ENCODE peak calls at places on chromosome 2, in ten cellular contexts. A is HepG2, N is A549, K is SK-N-SH, V is sigmoid colon, J is K562, H is ovary, C is transverse colon, O is suprapubic skin, B is stomach. Y is an unnamed sample.

GRCh38 chr2:48131503-48132293 is 225.4 kb upstream of the FBXO11 start:
- DNase-seq in V (no peak), H (no peak), N (no peak), A (no peak), K (peak; percentile 49), C (no peak), O (no peak), B (no peak), J (peak; percentile 24), Y (no peak)

GRCh38 chr2:141767051-141767450 is 363.8 kb downstream of the LRP1B start:
- DNase-seq in A (no peak), O (no peak), B (no peak), V (no peak), J (no peak), N (no peak), K (no peak), C (no peak), H (no peak), Y (no peak)

GRCh38 chr2:176446718-176447414 is 177.6 kb downstream of the MTX2 start:
- DNase-seq in B (no peak), H (no peak), C (no peak), O (no peak), V (no peak), N (no peak), A (no peak), K (no peak), J (no peak), Y (no peak)

GRCh38 chr2:10267551-10268465 is 34.9 kb upstream of the HPCAL1 start:
- DNase-seq in J (no peak), O (no peak), H (no peak), K (no peak), N (no peak), C (peak; percentile 80), V (peak; percentile 49), A (peak; percentile 38), B (peak; percentile 90), Y (no peak)

GRCh38 chr2:147297820-147298219 is 547.0 kb upstream of the ACVR2A start:
- DNase-seq in K (no peak), A (no peak), V (no peak), N (no peak), O (no peak), H (no peak), B (no peak), C (no peak), J (no peak), Y (no peak)

GRCh38 chr2:210421916-210422315 is 54.6 kb downstream of the LANCL1 start:
- DNase-seq in K (no peak), B (no peak), H (no peak), N (no peak), J (no peak), O (no peak), V (no peak), C (no peak), A (peak; percentile 9), Y (no peak)

GRCh38 chr2:12767541-12767940 is 50.8 kb downstream of the TRIB2 start:
- DNase-seq in B (no peak), K (no peak), A (no peak), N (no peak), H (no peak), V (no peak), O (no peak), C (no peak), J (no peak), Y (peak; percentile 66)

GRCh38 chr2:157269922-157270321 is 12.4 kb downstream of the GALNT5 start:
- DNase-seq in C (no peak), K (no peak), V (no peak), H (no peak), J (no peak), O (no peak), B (no peak), A (no peak), N (no peak), Y (no peak)

GRCh38 chr2:43105586-43106562 is 120.5 kb downstream of the ZFP36L2 start:
- DNase-seq in K (peak; percentile 68), V (peak; percentile 90), J (peak; percentile 77), B (peak; percentile 40), H (peak; percentile 64), N (peak; percentile 58), O (no peak), A (peak; percentile 44), C (peak; percentile 65), Y (no peak)

GRCh38 chr2:133871810-133872209 is 303.5 kb upstream of the NCKAP5 start:
- DNase-seq in N (no peak), C (no peak), O (no peak), B (no peak), H (no peak), J (no peak), K (no peak), A (no peak), V (no peak), Y (no peak)

GRCh38 chr2:8481463-8482009 is 200.3 kb upstream of the ID2 start:
- DNase-seq in N (no peak), K (no peak), J (no peak), B (no peak), V (no peak), C (no peak), O (peak; percentile 29), A (no peak), H (no peak), Y (no peak)

GRCh38 chr2:28055325-28055970 is 164.9 kb downstream of the BABAM2 start:
- DNase-seq in A (no peak), H (no peak), O (no peak), B (no peak), C (no peak), K (no peak), V (no peak), J (no peak), N (no peak), Y (no peak)
- H3K4me1 ChIP-seq in A (no peaks in the 10 kb centered on the region), H (peaks cover 5% of the 10 kb centered on the region), O (no peaks in the 10 kb centered on the region), B (no peaks in the 10 kb centered on the region), C (no peaks in the 10 kb centered on the region), K (peaks cover 11% of the 10 kb centered on the region), V (no peaks in the 10 kb centered on the region), J (no peaks in the 10 kb centered on the region), N (peaks cover 5% of the 10 kb centered on the region), Y (no peaks in the 10 kb centered on the region)

DNA sequence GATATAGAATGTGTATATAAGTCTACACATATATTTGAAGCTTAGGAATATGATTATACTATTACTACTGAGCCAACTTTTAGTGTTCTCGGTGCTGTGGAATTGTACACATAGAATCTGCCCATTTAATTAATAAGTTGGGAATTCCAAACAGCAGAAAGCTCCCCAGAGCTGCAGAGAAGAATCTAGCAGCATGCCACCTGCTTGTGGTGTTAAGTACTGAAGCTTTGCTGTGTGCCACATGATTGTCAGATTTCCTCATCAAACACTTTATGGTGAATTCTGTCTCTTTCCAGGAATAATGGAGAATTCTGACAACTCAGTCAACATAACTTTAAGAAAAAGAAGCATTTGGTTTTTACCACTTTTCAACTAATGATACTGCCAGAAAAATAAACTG is 117.8 kb downstream of the WDSUB1 start:
- DNase-seq in C (no peak), O (no peak), N (peak; percentile 8), K (no peak), H (no peak), V (no peak), A (no peak), J (no peak), B (no peak), Y (no peak)
- TF ChIP-seq EP300 in C (no peak), O (no peak), N (no peak), K (no peak), H (no peak), V (no peak), A (no peak), J (no peak), B (no peak), Y (no peak)

DNA sequence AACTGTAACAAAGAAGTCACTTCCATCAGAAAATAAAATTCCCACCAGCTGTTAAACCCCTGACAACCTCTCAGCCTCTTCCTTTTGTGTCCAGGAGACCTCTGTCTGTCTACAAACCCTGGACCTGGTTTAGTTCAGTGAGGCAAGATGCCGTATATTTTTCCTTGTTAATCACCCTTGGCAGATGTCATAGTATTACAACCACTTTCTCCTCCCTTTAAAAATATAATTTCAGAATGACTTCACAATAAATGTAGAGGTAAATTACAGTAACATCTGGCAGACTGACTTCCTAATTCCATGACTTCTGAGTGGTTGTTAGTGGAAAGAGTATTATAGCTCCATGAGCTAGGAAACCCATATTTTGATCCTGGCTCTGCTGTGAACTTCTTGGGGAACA is 39.4 kb downstream of the SPATS2L start:
- DNase-seq in C (no peak), J (no peak), N (no peak), K (no peak), A (no peak), O (no peak), H (no peak), B (no peak), V (no peak), Y (no peak)
- H3K4me1 ChIP-seq in C (peaks cover 12% of the 10 kb centered on the region), J (no peaks in the 10 kb centered on the region), N (peaks cover 4% of the 10 kb centered on the region), K (no peaks in the 10 kb centered on the region), A (peaks cover 21% of the 10 kb centered on the region), O (peaks cover 14% of the 10 kb centered on the region), H (peaks cover 2% of the 10 kb centered on the region), B (no peaks in the 10 kb centered on the region), V (no peaks in the 10 kb centered on the region), Y (peaks cover 20% of the 10 kb centered on the region)

DNA sequence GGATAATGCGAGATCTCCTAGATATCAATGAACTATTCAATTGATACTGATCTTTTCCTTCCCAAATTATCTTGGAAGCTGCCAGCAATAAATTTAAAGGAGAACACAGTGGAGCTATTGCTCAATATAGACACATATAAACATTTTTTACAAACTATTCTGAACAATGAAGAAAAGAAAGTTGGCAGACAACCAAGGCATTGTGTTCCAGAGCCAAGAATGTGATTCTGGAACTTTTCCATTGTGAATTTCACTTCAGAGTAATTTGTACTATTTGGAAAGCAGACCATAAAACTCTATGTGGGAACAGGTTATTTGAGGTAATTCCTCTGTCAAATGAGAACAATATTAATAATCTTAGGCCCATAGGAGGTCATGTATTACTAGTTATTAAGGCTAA is 588.2 kb downstream of the IRS1 start:
- DNase-seq in J (no peak), K (no peak), B (no peak), O (no peak), C (no peak), H (no peak), N (no peak), V (no peak), A (no peak), Y (no peak)
- TF ChIP-seq EP300 in J (no peak), K (peak; percentile 33), B (no peak), O (no peak), C (no peak), H (no peak), N (no peak), V (no peak), A (no peak), Y (no peak)

DNA sequence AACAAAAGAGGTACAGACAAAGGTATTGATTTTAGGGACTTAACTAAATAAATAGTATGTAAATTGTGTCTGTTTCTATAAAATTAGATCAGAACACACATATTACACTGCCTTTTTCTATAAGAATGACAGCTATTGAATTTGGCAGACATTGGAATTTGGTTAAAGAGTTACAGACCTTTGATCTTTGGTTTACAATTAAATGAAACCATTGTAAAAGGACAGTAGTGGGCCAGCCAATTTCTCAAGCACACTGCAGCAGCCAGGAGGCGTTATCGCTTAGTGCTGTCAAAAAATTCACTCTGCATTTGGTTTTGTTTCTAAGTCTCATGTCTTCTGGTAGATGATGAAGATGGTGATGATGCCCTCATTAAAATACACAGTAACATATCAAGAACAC is 175.9 kb downstream of the NR4A2 start:
- DNase-seq in K (no peak), C (peak; percentile 9), V (no peak), B (no peak), A (peak; percentile 50), O (no peak), J (no peak), N (no peak), H (no peak), Y (no peak)
- H3K4me1 ChIP-seq in K (no peaks in the 10 kb centered on the region), C (no peaks in the 10 kb centered on the region), V (no peaks in the 10 kb centered on the region), B (no peaks in the 10 kb centered on the region), A (peaks cover 7% of the 10 kb centered on the region), O (no peaks in the 10 kb centered on the region), J (no peaks in the 10 kb centered on the region), N (no peaks in the 10 kb centered on the region), H (no peaks in the 10 kb centered on the region), Y (no peaks in the 10 kb centered on the region)